ENCODE peak calls at places on chromosome 10, in ten cellular contexts. N, S, L, P, G, R, J, V, D and Z are unnamed samples.

GRCh38 chr10:90276894-90277447 is 575.6 kb downstream of the KIF20B start:
- DNase-seq in N (no peak), S (no peak), L (no peak), P (no peak), G (no peak), R (no peak), J (peak), V (no peak), D (no peak), Z (no peak)

GRCh38 chr10:103854687-103855423 is 521 bp downstream of the SH3PXD2A start:
- DNase-seq in N (no peak), S (no peak), L (peak), P (no peak), G (no peak), R (peak), J (no peak), V (peak), D (peak), Z (peak)

GRCh38 chr10:122308487-122309141 is 37.5 kb downstream of the BTBD16 start:
- DNase-seq in N (peak), S (no peak), L (no peak), P (no peak), G (no peak), R (no peak), J (no peak), V (no peak), D (peak), Z (no peak)

GRCh38 chr10:103696411-103697145 is 158.8 kb downstream of the SH3PXD2A start:
- DNase-seq in N (peak), S (peak), L (no peak), P (no peak), G (peak), R (no peak), J (peak), V (peak), D (peak), Z (peak)

GRCh38 chr10:61760943-61761824 is 98.5 kb downstream of the CABCOCO1 start:
- DNase-seq in N (peak), S (no peak), L (no peak), P (no peak), G (no peak), R (no peak), J (peak), V (no peak), D (no peak), Z (no peak)

GRCh38 chr10:132654121-132654571 is 116.6 kb downstream of the INPP5A start:
- DNase-seq in N (no peak), S (no peak), L (no peak), P (no peak), G (no peak), R (no peak), J (no peak), V (no peak), D (no peak), Z (no peak)

GRCh38 chr10:69500864-69501468 is 49.7 kb downstream of the TSPAN15 start:
- DNase-seq in N (no peak), S (no peak), L (no peak), P (peak), G (no peak), R (no peak), J (no peak), V (no peak), D (peak), Z (no peak)

GRCh38 chr10:110396284-110396651 is 91.5 kb upstream of the SMNDC1 start:
- DNase-seq in N (no peak), S (no peak), L (no peak), P (no peak), G (no peak), R (no peak), J (no peak), V (no peak), D (no peak), Z (no peak)

GRCh38 chr10:119283818-119284217 is 76.4 kb downstream of the GRK5 start:
- DNase-seq in N (no peak), S (no peak), L (no peak), P (no peak), G (no peak), R (no peak), J (no peak), V (peak), D (no peak), Z (no peak)

GRCh38 chr10:78588194-78588811 is 480.5 kb upstream of the ZMIZ1 start:
- DNase-seq in N (no peak), S (no peak), L (no peak), P (no peak), G (no peak), R (no peak), J (peak), V (no peak), D (peak), Z (peak)

GRCh38 chr10:29949411-29950011 is 109.9 kb downstream of the JCAD start:
- DNase-seq in N (peak), S (no peak), L (no peak), P (no peak), G (no peak), R (no peak), J (peak), V (no peak), D (no peak), Z (no peak)

GRCh38 chr10:91596821-91597396 is 36.0 kb downstream of the PPP1R3C start:
- DNase-seq in N (peak), S (no peak), L (no peak), P (no peak), G (no peak), R (no peak), J (peak), V (no peak), D (no peak), Z (no peak)

GRCh38 chr10:58701398-58702135 is 188.9 kb downstream of the BICC1 start:
- DNase-seq in N (peak), S (no peak), L (peak), P (no peak), G (no peak), R (no peak), J (peak), V (no peak), D (no peak), Z (no peak)

GRCh38 chr10:91883549-91884542 is 25.4 kb downstream of the FGFBP3 start:
- DNase-seq in N (no peak), S (no peak), L (peak), P (no peak), G (no peak), R (no peak), J (peak), V (no peak), D (peak), Z (peak)

GRCh38 chr10:8088504-8088903 is 34.0 kb downstream of the GATA3 start:
- DNase-seq in N (no peak), S (peak), L (no peak), P (no peak), G (peak), R (no peak), J (no peak), V (peak), D (no peak), Z (no peak)

GRCh38 chr10:110226926-110227641 is 19.7 kb downstream of the MXI1 start:
- DNase-seq in N (peak), S (peak), L (peak), P (peak), G (peak), R (peak), J (peak), V (peak), D (peak), Z (peak)

GRCh38 chr10:124095096-124095495 is 1.7 kb upstream of the CHST15 start:
- DNase-seq in N (no peak), S (no peak), L (no peak), P (no peak), G (no peak), R (no peak), J (no peak), V (no peak), D (no peak), Z (no peak)

GRCh38 chr10:45197816-45198595 is 117.4 kb downstream of the OR13A1 start:
- DNase-seq in N (no peak), S (no peak), L (no peak), P (no peak), G (no peak), R (no peak), J (no peak), V (no peak), D (no peak), Z (no peak)

GRCh38 chr10:10138685-10139084 is 879.0 kb upstream of the CELF2 start:
- DNase-seq in N (no peak), S (no peak), L (no peak), P (no peak), G (no peak), R (no peak), J (no peak), V (peak), D (no peak), Z (no peak)

GRCh38 chr10:101007099-101007711 is 7.6 kb downstream of the LZTS2 start:
- DNase-seq in N (no peak), S (no peak), L (no peak), P (no peak), G (no peak), R (peak), J (peak), V (no peak), D (no peak), Z (no peak)

GRCh38 chr10:7787150-7787856 is 490 bp downstream of the KIN start:
- DNase-seq in N (peak), S (peak), L (no peak), P (no peak), G (peak), R (no peak), J (peak), V (no peak), D (no peak), Z (peak)

GRCh38 chr10:23362879-23363787 is 18.5 kb upstream of the C10orf67 start:
- DNase-seq in N (no peak), S (peak), L (no peak), P (no peak), G (no peak), R (no peak), J (no peak), V (no peak), D (peak), Z (no peak)

GRCh38 chr10:88952647-88953111 is at the start of gene ACTA2:
- DNase-seq in N (no peak), S (no peak), L (peak), P (no peak), G (no peak), R (no peak), J (peak), V (no peak), D (no peak), Z (no peak)

GRCh38 chr10:46552526-46553237 is 3.8 kb downstream of the GPRIN2 start:
- DNase-seq in N (no peak), S (peak), L (peak), P (no peak), G (no peak), R (peak), J (no peak), V (no peak), D (peak), Z (no peak)

GRCh38 chr10:3482200-3482993 is 302.6 kb downstream of the KLF6 start:
- DNase-seq in N (peak), S (no peak), L (peak), P (peak), G (no peak), R (no peak), J (peak), V (peak), D (peak), Z (peak)

GRCh38 chr10:50275650-50276235 is 24.4 kb upstream of the ASAH2 start:
- DNase-seq in N (peak), S (peak), L (peak), P (no peak), G (peak), R (peak), J (peak), V (peak), D (peak), Z (peak)

GRCh38 chr10:104339469-104340098 is 1.3 kb upstream of the ITPRIP start:
- DNase-seq in N (peak), S (no peak), L (peak), P (no peak), G (no peak), R (no peak), J (peak), V (no peak), D (peak), Z (no peak)

GRCh38 chr10:51588984-51589383 is 110.4 kb downstream of the CSTF2T start:
- DNase-seq in N (no peak), S (no peak), L (no peak), P (no peak), G (no peak), R (no peak), J (no peak), V (no peak), D (no peak), Z (peak)

GRCh38 chr10:92413011-92413410 is 122.0 kb downstream of the MARCHF5 start:
- DNase-seq in N (no peak), S (no peak), L (no peak), P (no peak), G (no peak), R (no peak), J (no peak), V (no peak), D (no peak), Z (no peak)

GRCh38 chr10:120794390-120794789 is 56.8 kb upstream of the WDR11 start:
- DNase-seq in N (no peak), S (no peak), L (peak), P (no peak), G (no peak), R (no peak), J (no peak), V (no peak), D (no peak), Z (no peak)